ENCODE peak calls at places on chromosomes 13 and 19, in four cellular contexts. L, V, J and I are unnamed samples.

GRCh38 chr13:48402325-48402962 is 10.5 kb downstream of the LPAR6 start:
- DNase-seq in L (no peak), J (no peak), V (no peak), I (no peak)

GRCh38 chr19:5154799-5155426 is 185.7 kb downstream of the PTPRS start:
- DNase-seq in J (no peak), L (no peak), V (no peak), I (no peak)

GRCh38 chr19:991932-992669 is 8.0 kb downstream of the WDR18 start:
- DNase-seq in V (no peak), L (no peak), J (no peak), I (no peak)

GRCh38 chr19:16368385-16369305 is 44.0 kb downstream of the KLF2 start:
- DNase-seq in V (no peak), J (no peak), L (no peak), I (no peak)

GRCh38 chr19:2577722-2578335 is 101.9 kb downstream of the GADD45B start:
- DNase-seq in V (no peak), J (no peak), L (no peak), I (no peak)

GRCh38 chr19:42480335-42481095 is 37.8 kb upstream of the CXCL17 start:
- DNase-seq in L (peak), V (no peak), J (no peak), I (no peak)

GRCh38 chr19:11580665-11581418 is 3.4 kb upstream of the ACP5 start:
- DNase-seq in L (peak), J (peak), V (no peak), I (no peak)

GRCh38 chr19:33130433-33130832 is 1.5 kb upstream of the WDR88 start:
- DNase-seq in L (no peak), J (no peak), V (no peak), I (no peak)

GRCh38 chr13:97307882-97308624 is 85.9 kb downstream of the MBNL2 start:
- DNase-seq in L (peak), V (no peak), J (peak), I (peak)

GRCh38 chr19:8525401-8525684 is 11.4 kb upstream of the ZNF414 start:
- DNase-seq in J (no peak), L (no peak), V (no peak), I (no peak)

GRCh38 chr13:77387607-77388200 is 60.8 kb upstream of the MYCBP2 start:
- DNase-seq in L (no peak), V (no peak), J (no peak), I (no peak)

GRCh38 chr13:101520672-101521071 is 68.2 kb downstream of the ITGBL1 start:
- DNase-seq in L (peak), V (no peak), J (peak), I (no peak)

GRCh38 chr13:78431328-78431727 is 172.0 kb downstream of the POU4F1 start:
- DNase-seq in L (no peak), V (no peak), J (no peak), I (no peak)

GRCh38 chr19:43664008-43664407 is 6.0 kb downstream of the PLAUR start:
- DNase-seq in J (peak), V (no peak), L (no peak), I (no peak)

GRCh38 chr13:30355405-30355741 is 48.0 kb upstream of the KATNAL1 start:
- DNase-seq in L (no peak), V (no peak), J (peak), I (no peak)

GRCh38 chr19:13987101-13987890 is 18.8 kb downstream of the RFX1 start:
- DNase-seq in V (peak), J (peak), L (no peak), I (no peak)

GRCh38 chr19:38649305-38650179 is 2.1 kb downstream of the ACTN4 start:
- DNase-seq in J (peak), V (peak), L (no peak), I (peak)

GRCh38 chr19:13839193-13839937 is 37.6 kb upstream of the NANOS3 start:
- DNase-seq in L (no peak), V (peak), J (peak), I (no peak)

GRCh38 chr13:114161644-114162532 is 17.2 kb upstream of the CFAP97D2 start:
- DNase-seq in V (peak), L (no peak), J (peak), I (no peak)

GRCh38 chr19:4713384-4713951 is 10.2 kb downstream of the DPP9 start:
- DNase-seq in L (peak), J (peak), V (peak), I (peak)

GRCh38 chr13:23509781-23510543 is 60.2 kb upstream of the TNFRSF19 start:
- DNase-seq in J (no peak), V (no peak), L (peak), I (peak)

GRCh38 chr19:12721656-12722565 is 1.8 kb downstream of the TNPO2 start:
- DNase-seq in J (peak), L (peak), V (peak), I (peak)

GRCh38 chr19:4077800-4078683 is 11.3 kb upstream of the ZBTB7A start:
- DNase-seq in L (no peak), J (peak), V (peak), I (no peak)

GRCh38 chr13:44306401-44307192 is 67.0 kb upstream of the SERP2 start:
- DNase-seq in V (peak), J (peak), L (peak), I (peak)

GRCh38 chr13:113862766-113863510 is 938 bp downstream of the GAS6 start:
- DNase-seq in V (peak), J (peak), L (no peak), I (peak)

GRCh38 chr19:39846678-39847486 is 703 bp upstream of the FBL start:
- DNase-seq in J (no peak), V (no peak), L (no peak), I (no peak)

GRCh38 chr19:45172173-45172572 is 5.9 kb downstream of the TRAPPC6A start:
- DNase-seq in V (no peak), L (no peak), J (no peak), I (no peak)

GRCh38 chr19:51418707-51419106 is 1.3 kb upstream of the SIGLEC10 start:
- DNase-seq in L (no peak), V (no peak), J (no peak), I (no peak)

GRCh38 chr13:111006508-111007031 is 91.7 kb upstream of the ANKRD10 start:
- DNase-seq in L (peak), V (peak), J (peak), I (no peak)

GRCh38 chr19:19514881-19515763 is at the start of gene TSSK6:
- DNase-seq in V (no peak), J (no peak), L (no peak), I (peak)

GRCh38 chr13:106373304-106373988 is 162.0 kb downstream of the EFNB2 start:
- DNase-seq in L (no peak), V (no peak), J (no peak), I (no peak)

GRCh38 chr13:100176781-100177389 is 88.0 kb downstream of the PCCA start:
- DNase-seq in J (peak), V (no peak), L (peak), I (no peak)

GRCh38 chr13:47598340-47598911 is 402.6 kb downstream of the SUCLA2 start:
- DNase-seq in V (no peak), J (no peak), L (no peak), I (peak)

GRCh38 chr13:94711561-94712286 is 621 bp downstream of the SOX21 start:
- DNase-seq in J (peak), V (no peak), L (no peak), I (peak)

DNA sequence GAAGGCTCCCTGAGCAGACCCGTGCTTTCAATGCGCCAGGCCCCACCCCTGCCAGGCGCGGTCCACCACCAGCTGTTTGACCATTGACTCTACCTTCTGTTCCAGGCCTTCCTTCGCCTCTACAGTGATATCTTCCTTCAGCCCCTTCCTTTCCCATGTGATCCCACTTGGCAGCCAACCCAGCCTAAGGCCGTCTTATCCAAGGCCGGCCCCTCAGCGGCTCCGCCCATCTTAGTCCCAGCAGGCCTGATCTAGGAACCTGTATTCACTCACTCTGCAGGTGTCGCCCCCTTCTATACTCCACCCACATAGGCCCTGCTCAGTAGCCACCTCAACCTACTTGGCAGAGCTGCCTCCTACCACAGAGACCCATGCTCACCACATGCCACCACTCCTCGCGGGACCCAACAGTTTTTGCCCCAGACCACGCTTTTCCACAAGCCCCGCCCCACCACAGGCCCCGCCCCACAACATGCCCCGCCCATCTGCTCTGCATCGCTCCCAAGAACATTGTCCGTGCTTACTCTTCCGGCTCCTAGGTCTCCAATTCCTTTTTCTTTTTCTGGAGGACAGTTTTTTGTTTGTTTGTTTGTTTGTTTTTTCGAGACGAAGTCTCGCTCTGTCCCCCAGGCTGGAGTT is 2.9 kb downstream of the RASIP1 start:
- DNase-seq in J (peak), L (no peak), V (peak), I (no peak)
- TF ChIP-seq CTCF in J (no peak), L (no peak), V (no peak), I (no peak)

GRCh38 chr13:32247887-32248286 is 67.3 kb downstream of the ZAR1L start:
- DNase-seq in V (no peak), L (no peak), J (no peak), I (no peak)
- H3K27ac ChIP-seq in V (peak), L (no peak), J (no peak), I (no peak)

DNA sequence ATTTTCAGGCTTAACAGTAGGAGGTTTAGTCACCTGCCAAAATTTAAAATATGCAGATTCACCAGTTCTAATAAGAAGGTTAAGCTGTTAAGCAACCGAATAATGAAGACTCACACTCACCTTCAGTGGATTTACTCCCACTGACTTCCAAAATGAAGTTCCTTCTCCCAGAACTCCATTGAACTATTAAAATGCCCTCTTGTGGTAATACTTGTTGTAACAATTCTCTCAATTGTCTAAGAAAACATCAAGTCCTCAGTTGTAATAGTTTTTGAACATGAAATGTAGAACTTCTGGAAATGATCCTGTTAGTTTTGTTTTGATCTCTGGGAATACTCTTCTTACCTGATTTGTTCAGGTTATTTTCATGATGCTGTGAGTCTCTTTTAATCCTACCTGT is 522.0 kb upstream of the ATXN8OS start:
- DNase-seq in L (no peak), J (no peak), V (no peak), I (no peak)
- TF ChIP-seq CTCF in L (no peak), J (no peak), V (no peak), I (peak)

GRCh38 chr19:17421942-17422341 is 2.1 kb downstream of the MVB12A start:
- DNase-seq in L (no peak), J (no peak), V (no peak), I (no peak)

GRCh38 chr19:17418710-17419109 is 1.1 kb upstream of the MVB12A start:
- DNase-seq in V (no peak), J (no peak), L (no peak), I (no peak)

GRCh38 chr19:17419491-17420266 is at the start of gene MVB12A:
- DNase-seq in L (peak), J (peak), V (peak), I (peak)

GRCh38 chr19:17419154-17419490 is 725 bp upstream of the MVB12A start:
- DNase-seq in V (no peak), L (no peak), J (no peak), I (no peak)

GRCh38 chr19:17420267-17420924 is 549 bp downstream of the MVB12A start:
- DNase-seq in L (no peak), V (peak), J (peak), I (peak)
- H3K27ac ChIP-seq in L (no peak), V (peak), J (no peak), I (peak)

GRCh38 chr19:15260939-15261338 is 28.7 kb upstream of the EPHX3 start:
- DNase-seq in L (no peak), J (no peak), V (no peak), I (no peak)
- TF ChIP-seq CTCF in L (peak), J (no peak), V (peak), I (no peak)